ENCODE peak calls at places on chromosomes 1 and 21, in six cellular contexts. One of them, this sample, is unnamed.

GRCh38 chr1:213110349-213111300 is 59.6 kb downstream of the RPS6KC1 start:
- DNase-seq in kidney glomerular epithelial cell: no peak
- DNase-seq in kidney epithelial cell: no peak
- DNase-seq in NCI-H1694 treated with DMSO at 0.1 percent for 48 hours: no peak
- DNase-seq in cerebellar cortex: no peak
- DNase-seq in epithelial cell of esophagus: no peak
- DNase-seq in this sample: no peak

GRCh38 chr1:35886606-35887431 is 3.8 kb downstream of the AGO1 start:
- DNase-seq in kidney glomerular epithelial cell: no peak
- DNase-seq in kidney epithelial cell: no peak
- DNase-seq in cerebellar cortex: no peak
- DNase-seq in epithelial cell of esophagus: no peak
- DNase-seq in NCI-H1694 treated with DMSO at 0.1 percent for 48 hours: no peak
- DNase-seq in this sample: no peak

GRCh38 chr1:27864264-27864895 is 8.0 kb upstream of the THEMIS2 start:
- DNase-seq in kidney epithelial cell: no peak
- DNase-seq in cerebellar cortex: no peak
- DNase-seq in epithelial cell of esophagus: peak; percentile 82
- DNase-seq in kidney glomerular epithelial cell: no peak
- DNase-seq in NCI-H1694 treated with DMSO at 0.1 percent for 48 hours: no peak
- DNase-seq in this sample: no peak

GRCh38 chr1:22281521-22282241 is 138.8 kb upstream of the WNT4 start:
- DNase-seq in kidney epithelial cell: no peak
- DNase-seq in epithelial cell of esophagus: no peak
- DNase-seq in kidney glomerular epithelial cell: no peak
- DNase-seq in NCI-H1694 treated with DMSO at 0.1 percent for 48 hours: no peak
- DNase-seq in cerebellar cortex: no peak
- DNase-seq in this sample: no peak

GRCh38 chr1:53286950-53287349 is 40.9 kb downstream of the LRP8 start:
- DNase-seq in kidney glomerular epithelial cell: no peak
- DNase-seq in NCI-H1694 treated with DMSO at 0.1 percent for 48 hours: peak; percentile 65
- DNase-seq in kidney epithelial cell: no peak
- DNase-seq in epithelial cell of esophagus: no peak
- DNase-seq in cerebellar cortex: no peak
- DNase-seq in this sample: no peak

GRCh38 chr1:31420716-31421115 is 7.7 kb downstream of the SERINC2 start:
- DNase-seq in kidney epithelial cell: no peak
- DNase-seq in NCI-H1694 treated with DMSO at 0.1 percent for 48 hours: no peak
- DNase-seq in kidney glomerular epithelial cell: no peak
- DNase-seq in cerebellar cortex: no peak
- DNase-seq in epithelial cell of esophagus: no peak
- DNase-seq in this sample: no peak

GRCh38 chr1:2412773-2413494 is 570 bp upstream of the PEX10 start:
- DNase-seq in cerebellar cortex: no peak
- DNase-seq in NCI-H1694 treated with DMSO at 0.1 percent for 48 hours: no peak
- DNase-seq in kidney epithelial cell: no peak
- DNase-seq in epithelial cell of esophagus: peak; percentile 57
- DNase-seq in kidney glomerular epithelial cell: peak; percentile 66
- DNase-seq in this sample: peak; percentile 57

GRCh38 chr1:7128293-7128692 is 343.0 kb downstream of the CAMTA1 start:
- DNase-seq in kidney glomerular epithelial cell: no peak
- DNase-seq in kidney epithelial cell: no peak
- DNase-seq in NCI-H1694 treated with DMSO at 0.1 percent for 48 hours: no peak
- DNase-seq in epithelial cell of esophagus: no peak
- DNase-seq in cerebellar cortex: no peak
- DNase-seq in this sample: no peak

GRCh38 chr21:45403133-45403824 is 1.7 kb upstream of the COL18A1 start:
- DNase-seq in kidney epithelial cell: no peak
- DNase-seq in kidney glomerular epithelial cell: no peak
- DNase-seq in cerebellar cortex: no peak
- DNase-seq in epithelial cell of esophagus: peak; percentile 89
- DNase-seq in NCI-H1694 treated with DMSO at 0.1 percent for 48 hours: no peak
- DNase-seq in this sample: no peak

GRCh38 chr1:147720557-147720956 is 39.8 kb downstream of the GJA5 start:
- DNase-seq in kidney glomerular epithelial cell: no peak
- DNase-seq in epithelial cell of esophagus: no peak
- DNase-seq in cerebellar cortex: no peak
- DNase-seq in kidney epithelial cell: no peak
- DNase-seq in NCI-H1694 treated with DMSO at 0.1 percent for 48 hours: no peak
- DNase-seq in this sample: peak; percentile 60

GRCh38 chr1:21149862-21150432 is 26.8 kb downstream of the EIF4G3 start:
- DNase-seq in kidney glomerular epithelial cell: peak; percentile 79
- DNase-seq in kidney epithelial cell: peak; percentile 84
- DNase-seq in NCI-H1694 treated with DMSO at 0.1 percent for 48 hours: no peak
- DNase-seq in cerebellar cortex: peak; percentile 62
- DNase-seq in epithelial cell of esophagus: peak; percentile 91
- DNase-seq in this sample: peak; percentile 30

GRCh38 chr1:240149488-240150094 is 57.9 kb downstream of the FMN2 start:
- DNase-seq in cerebellar cortex: peak; percentile 81
- DNase-seq in kidney epithelial cell: no peak
- DNase-seq in kidney glomerular epithelial cell: peak; percentile 26
- DNase-seq in epithelial cell of esophagus: peak; percentile 30
- DNase-seq in NCI-H1694 treated with DMSO at 0.1 percent for 48 hours: peak; percentile 14
- DNase-seq in this sample: peak; percentile 78

This sample was measured in trophoblast cell.